ENCODE peak calls at places on chromosomes 2 and 18, in four cellular contexts. H, V, D and T are unnamed samples.

GRCh38 chr2:101064505-101064867 is 62.4 kb downstream of the RPL31 start:
- DNase-seq in H (no peak), V (no peak), D (no peak), T (no peak)

GRCh38 chr2:13822365-13822764 is 810.2 kb upstream of the LRATD1 start:
- DNase-seq in H (no peak), V (peak; percentile 33), D (no peak), T (no peak)

GRCh38 chr2:158973511-158973956 is 5.1 kb downstream of the TANC1 start:
- DNase-seq in H (peak; percentile 51), V (no peak), D (no peak), T (no peak)

GRCh38 chr2:240129731-240130392 is 6.2 kb downstream of the COPS9 start:
- DNase-seq in H (no peak), V (peak; percentile 5), D (no peak), T (no peak)

GRCh38 chr2:71910277-71910676 is 237.4 kb downstream of the CYP26B1 start:
- DNase-seq in H (no peak), V (no peak), D (no peak), T (no peak)

GRCh38 chr2:135212757-135213156 is 160.7 kb downstream of the RAB3GAP1 start:
- DNase-seq in H (peak; percentile 19), V (peak; percentile 30), D (no peak), T (no peak)

GRCh38 chr2:134079373-134079772 is 174.5 kb upstream of the MGAT5 start:
- DNase-seq in H (no peak), V (no peak), D (no peak), T (no peak)

GRCh38 chr18:46322411-46322891 is 218.3 kb downstream of the HAUS1 start:
- DNase-seq in H (no peak), V (no peak), D (no peak), T (no peak)

GRCh38 chr2:29841386-29842004 is 79.9 kb downstream of the ALK start:
- DNase-seq in H (peak; percentile 22), V (peak; percentile 46), D (peak; percentile 16), T (peak; percentile 35)

GRCh38 chr2:12169721-12170120 is 423.3 kb downstream of the LPIN1 start:
- DNase-seq in H (peak; percentile 90), V (no peak), D (peak; percentile 97), T (no peak)

GRCh38 chr2:106540886-106541285 is 53.7 kb downstream of the CD8B2 start:
- DNase-seq in H (no peak), V (no peak), D (no peak), T (no peak)
- H3K14ac ChIP-seq in H (no peak overlapping the region), V (no peak overlapping the region), D (no peak overlapping the region), T (peak overlapping the region; percentile 12)

DNA sequence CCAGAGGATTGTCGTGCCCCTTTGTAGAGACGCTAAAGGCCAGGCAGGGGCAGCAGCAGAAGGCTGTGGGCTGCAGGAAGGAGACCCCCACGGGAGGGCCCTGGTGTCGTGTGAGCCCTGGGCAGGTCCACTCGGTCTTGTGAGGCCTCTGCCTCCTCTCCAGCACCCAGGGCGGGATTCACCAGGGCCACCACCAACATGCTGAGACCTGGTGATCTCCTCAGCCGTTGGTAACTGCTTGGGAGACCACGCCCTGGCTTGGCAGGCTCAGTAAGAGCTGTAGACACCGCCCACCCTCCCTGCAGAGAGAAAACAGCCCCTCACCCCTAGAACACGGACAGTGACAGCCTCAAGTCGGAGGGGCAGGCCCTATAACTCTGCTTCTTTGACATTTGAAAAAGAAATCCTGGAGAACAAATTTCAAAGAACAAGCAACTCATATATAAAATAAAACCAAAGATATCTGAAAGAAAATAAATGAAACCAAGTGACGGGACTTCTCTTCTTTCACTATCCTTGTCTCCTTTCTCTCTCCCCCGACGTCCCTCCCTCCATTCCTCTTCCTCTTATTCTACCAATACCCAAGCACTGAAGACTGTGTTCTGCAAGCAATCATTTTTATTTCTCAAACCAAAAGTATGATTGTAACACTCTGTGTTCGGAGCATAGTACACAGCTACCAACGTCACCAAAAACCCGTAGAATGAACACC is 21.0 kb downstream of the MBP start:
- DNase-seq in H (no peak), V (no peak), D (no peak), T (no peak)
- H2BK5ac ChIP-seq in H (peak overlapping the region; percentile 14), V (no peak overlapping the region), D (no peak overlapping the region), T (no peak overlapping the region)

GRCh38 chr2:47652041-47652713 is 130.8 kb upstream of the MSH6 start:
- DNase-seq in H (no peak), V (no peak), D (no peak), T (no peak)

GRCh38 chr2:47653036-47653435 is 129.9 kb upstream of the MSH6 start:
- DNase-seq in H (no peak), V (no peak), D (no peak), T (no peak)

GRCh38 chr2:47654790-47655562 is 128.0 kb upstream of the MSH6 start:
- DNase-seq in H (no peak), V (peak; percentile 59), D (no peak), T (no peak)

GRCh38 chr2:47655563-47655880 is 127.4 kb upstream of the MSH6 start:
- DNase-seq in H (no peak), V (no peak), D (no peak), T (no peak)

DNA sequence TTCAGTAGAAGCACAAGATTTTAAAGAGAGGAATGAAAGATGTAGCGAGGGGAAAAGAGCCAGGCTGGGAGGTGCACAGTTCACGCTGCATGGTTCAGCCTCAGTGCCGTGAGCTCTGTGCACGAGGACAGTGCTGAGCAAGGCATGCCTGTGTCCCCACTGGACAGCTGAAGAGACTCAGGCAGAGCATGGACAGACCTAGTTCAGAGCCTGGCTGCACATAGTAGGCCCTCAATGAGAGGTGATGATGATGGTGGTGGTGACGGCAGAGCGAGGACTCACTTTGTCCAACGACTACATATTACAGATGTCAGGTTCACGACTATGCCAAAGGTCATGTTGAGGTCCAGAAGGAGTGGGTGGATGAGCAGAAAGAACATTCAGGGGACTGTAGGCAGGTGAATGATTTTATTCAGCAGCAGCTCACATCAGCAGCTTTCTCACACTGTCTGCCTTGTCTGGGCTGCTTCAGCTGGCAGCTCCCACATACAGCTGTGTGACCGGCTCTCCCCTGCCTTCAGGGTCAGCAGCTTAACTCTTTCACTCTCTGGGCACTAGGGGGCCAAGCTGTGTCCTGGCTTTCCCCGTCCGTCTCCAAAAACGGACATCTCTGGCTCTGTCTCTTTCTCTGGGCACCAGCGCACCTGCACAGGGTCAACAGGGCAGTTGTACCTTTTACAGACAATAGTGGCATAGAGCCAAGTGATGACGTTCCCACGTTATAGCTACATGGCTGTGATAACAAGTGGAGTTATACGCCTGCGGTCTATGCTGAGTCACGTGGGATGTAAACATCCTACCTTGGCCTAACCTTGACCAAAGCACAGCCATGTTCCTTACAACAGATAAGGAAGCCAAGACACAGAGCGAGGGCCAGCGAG is 128.8 kb upstream of the MSH6 start:
- DNase-seq in H (peak; percentile 5), V (peak; percentile 71), D (no peak), T (peak; percentile 31)
- H4K91ac ChIP-seq in H (no peak overlapping the region), V (no peak overlapping the region), D (no peak overlapping the region), T (no peak overlapping the region)

GRCh38 chr2:43045866-43046265 is 180.5 kb downstream of the ZFP36L2 start:
- DNase-seq in H (no peak), V (no peak), D (no peak), T (no peak)
- H3K14ac ChIP-seq in H (peak overlapping the region; percentile 91), V (no peak overlapping the region), D (peak overlapping the region; percentile 86), T (peak overlapping the region; percentile 50)

DNA sequence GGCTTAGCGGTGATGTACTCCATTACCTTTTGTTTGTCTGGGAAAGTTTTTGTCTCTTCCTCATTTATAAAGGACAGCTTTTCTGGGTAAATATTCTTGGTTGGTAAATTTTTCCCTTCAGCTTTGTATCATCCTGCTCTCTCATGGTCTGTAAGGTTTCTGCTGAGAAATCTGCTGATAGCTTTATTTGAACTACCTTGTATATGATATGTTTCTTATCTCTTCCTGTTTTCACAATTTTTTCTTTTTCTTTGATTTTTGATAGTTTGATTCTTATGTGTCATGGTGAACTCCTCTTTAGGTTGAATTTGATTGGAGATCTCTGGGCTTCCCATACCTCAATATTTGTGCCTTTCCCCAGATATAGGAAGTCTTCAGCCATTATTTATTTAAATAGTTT is 44.7 kb downstream of the MSTN start:
- DNase-seq in H (no peak), V (no peak), D (no peak), T (no peak)
- H2BK5ac ChIP-seq in H (no peak overlapping the region), V (no peak overlapping the region), D (no peak overlapping the region), T (no peak overlapping the region)

DNA sequence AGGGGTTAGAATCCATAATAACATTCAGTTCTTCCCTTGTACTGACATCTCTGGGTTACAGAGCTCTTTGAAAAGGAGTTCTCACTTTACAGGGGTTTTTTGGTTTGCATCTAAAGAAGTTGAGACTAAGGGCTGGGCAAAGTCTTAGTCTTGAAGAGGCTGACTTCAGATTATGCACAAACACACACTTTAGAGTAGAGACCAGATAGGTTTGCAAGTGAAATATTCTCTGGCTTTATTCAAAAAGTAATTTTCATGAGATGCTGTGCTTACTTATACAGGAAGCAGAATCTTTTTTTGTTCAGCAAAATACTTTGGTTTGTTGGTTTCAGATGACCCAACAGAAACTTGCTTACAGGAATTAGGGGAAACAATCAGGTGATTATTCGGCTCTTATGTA is 410.9 kb upstream of the LRRTM1 start:
- DNase-seq in H (no peak), V (no peak), D (no peak), T (no peak)
- H4K91ac ChIP-seq in H (no peak overlapping the region), V (no peak overlapping the region), D (no peak overlapping the region), T (no peak overlapping the region)